ENCODE peak calls at places on chromosomes 12 and 14, in five cellular contexts. S, C, E, O and V are unnamed samples.
A peak's percentile ranks its signal among the peaks of the same experiment; 100 is the strongest.

GRCh38 chr12:64990991-64991570 is 130.0 kb downstream of the WIF1 start:
- DNase-seq in S (no peak), C (no peak), E (no peak), O (no peak), V (no peak)

GRCh38 chr14:38255408-38255672 is 553 bp downstream of the CLEC14A start:
- DNase-seq in S (no peak), E (no peak), C (no peak), O (no peak), V (no peak)

GRCh38 chr12:19654630-19655384 is 215.5 kb downstream of the AEBP2 start:
- DNase-seq in O (no peak), S (no peak), E (no peak), C (no peak), V (no peak)

GRCh38 chr14:42927313-42927712 is 1320.6 kb downstream of the LRFN5 start:
- DNase-seq in C (no peak), O (no peak), S (no peak), E (no peak), V (no peak)

GRCh38 chr14:50631408-50631821 is 36.7 kb downstream of the SAV1 start:
- DNase-seq in S (no peak), C (no peak), E (no peak), O (no peak), V (no peak)

GRCh38 chr14:65179918-65180724 is 77.8 kb upstream of the MAX start:
- DNase-seq in E (no peak), O (peak; percentile 94), S (no peak), C (no peak), V (no peak)

GRCh38 chr12:76266797-76267196 is 81.4 kb downstream of the BBS10 start:
- DNase-seq in E (no peak), C (no peak), O (no peak), S (no peak), V (no peak)

GRCh38 chr14:51525705-51526104 is 126.0 kb upstream of the FRMD6 start:
- DNase-seq in E (no peak), C (no peak), S (no peak), O (no peak), V (no peak)

GRCh38 chr12:12985817-12986408 is 14.2 kb downstream of the HEBP1 start:
- DNase-seq in C (peak; percentile 35), O (no peak), S (no peak), E (peak; percentile 11), V (no peak)

GRCh38 chr12:68646484-68646883 is 35.8 kb downstream of the RAP1B start:
- DNase-seq in O (no peak), S (no peak), C (no peak), E (no peak), V (no peak)

GRCh38 chr12:16323010-16323409 is 24.4 kb upstream of the MGST1 start:
- DNase-seq in E (no peak), C (no peak), O (no peak), S (no peak), V (no peak)

GRCh38 chr12:64813733-64814132 is 10.7 kb upstream of the TBC1D30 start:
- DNase-seq in O (no peak), E (no peak), C (no peak), S (no peak), V (no peak)

GRCh38 chr12:1606021-1606622 is 11.7 kb upstream of the FBXL14 start:
- DNase-seq in S (no peak), E (peak; percentile 79), O (peak; percentile 74), C (peak; percentile 70), V (no peak)

GRCh38 chr12:2385529-2385928 is 332.7 kb downstream of the CACNA1C start:
- DNase-seq in S (no peak), O (no peak), C (no peak), E (no peak), V (no peak)

GRCh38 chr14:64704145-64704742 is at the start of gene PLEKHG3:
- DNase-seq in O (no peak), C (peak; percentile 47), E (peak; percentile 59), S (no peak), V (no peak)

GRCh38 chr12:108645686-108646596 is 12.2 kb upstream of the SELPLG start:
- DNase-seq in C (no peak), S (no peak), E (no peak), O (no peak), V (no peak)

GRCh38 chr12:132324841-132325732 is 4.3 kb downstream of the GALNT9 start:
- DNase-seq in E (no peak), S (no peak), C (no peak), O (no peak), V (no peak)

GRCh38 chr12:12079291-12079690 is 8.6 kb downstream of the BCL2L14 start:
- DNase-seq in O (no peak), E (no peak), C (no peak), S (no peak), V (no peak)

GRCh38 chr12:84034891-84035290 is 877.7 kb downstream of the SLC6A15 start:
- DNase-seq in C (no peak), S (no peak), E (no peak), O (no peak), V (no peak)

GRCh38 chr14:89284368-89285058 is 132.5 kb downstream of the FOXN3 start:
- DNase-seq in C (no peak), E (no peak), S (no peak), O (no peak), V (no peak)
- TF ChIP-seq TAF1 in C (no peak), E (no peak), S (no peak), O (no peak), V (no peak)

DNA sequence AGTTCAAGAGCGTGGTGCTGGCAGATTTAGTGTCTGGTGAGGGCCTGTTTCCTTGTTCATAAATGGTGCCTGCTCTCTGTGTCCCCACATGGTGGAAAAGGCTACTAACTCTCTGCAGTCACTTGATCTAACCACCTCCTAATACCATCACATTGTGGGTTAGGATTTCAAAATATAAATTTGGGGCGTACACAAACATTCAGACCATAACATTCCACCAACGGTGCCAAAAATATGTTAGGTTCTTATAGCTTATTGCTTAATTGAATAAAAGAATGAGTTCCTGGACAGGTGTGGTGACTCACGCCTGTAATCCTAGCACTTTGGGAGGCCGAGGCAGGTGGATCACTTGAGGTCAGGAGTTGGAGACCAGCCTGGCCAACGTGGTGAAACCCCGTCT is 3.4 kb upstream of the DYRK2 start:
- DNase-seq in E (no peak), O (no peak), C (no peak), S (no peak), V (no peak)
- TF ChIP-seq POLR2A in E (no peak), O (no peak), C (no peak), S (no peak), V (no peak)

GRCh38 chr14:22588419-22589095 is 467 bp downstream of the DAD1 start:
- DNase-seq in C (no peak), O (no peak), E (no peak), S (no peak), V (no peak)
- TF ChIP-seq TAF1 in C (no peak), O (no peak), E (no peak), S (no peak), V (no peak)

GRCh38 chr12:113222730-113223531 is 1.7 kb downstream of the TPCN1 start:
- DNase-seq in O (no peak), C (no peak), S (no peak), E (peak; percentile 91), V (no peak)
- TF ChIP-seq POLR2A in O (no peak), C (no peak), S (no peak), E (peak; percentile 37), V (peak; percentile 25)

GRCh38 chr14:58297762-58298476 is 436 bp upstream of the ARID4A start:
- DNase-seq in O (peak; percentile 100), E (peak; percentile 100), C (peak; percentile 72), S (peak; percentile 73), V (peak; percentile 82)

GRCh38 chr14:58296731-58297130 is 1.6 kb upstream of the ARID4A start:
- DNase-seq in C (no peak), S (no peak), O (no peak), E (no peak), V (no peak)

GRCh38 chr14:58298880-58299664 is 717 bp downstream of the ARID4A start:
- DNase-seq in C (peak; percentile 54), O (no peak), E (no peak), S (peak; percentile 29), V (peak; percentile 27)

GRCh38 chr14:58298477-58298879 is at the start of gene ARID4A:
- DNase-seq in E (no peak), S (no peak), O (no peak), C (peak; percentile 70), V (no peak)

GRCh38 chr14:58297412-58297761 is 968 bp upstream of the ARID4A start:
- DNase-seq in O (no peak), S (no peak), E (no peak), C (no peak), V (no peak)
- TF ChIP-seq TAF1 in O (no peak), S (no peak), E (no peak), C (no peak), V (no peak)